ENCODE peak calls at places on chromosome 1, in ten cellular contexts. R, I, G, T, F, K, C, B, H and S are unnamed samples.

GRCh38 chr1:89022167-89022959 is at the start of gene GBP3:
- DNase-seq in R (peak), I (no peak), G (no peak), T (peak), F (no peak), K (no peak), C (no peak), B (no peak), H (no peak), S (peak)

GRCh38 chr1:244970236-244970652 is 105.9 kb upstream of the HNRNPU start:
- DNase-seq in R (peak), I (peak), G (peak), T (no peak), F (no peak), K (peak), C (peak), B (no peak), H (no peak), S (peak)

GRCh38 chr1:15584489-15585363 is at the start of gene AGMAT:
- DNase-seq in R (peak), I (peak), G (peak), T (no peak), F (peak), K (peak), C (no peak), B (peak), H (no peak), S (peak)

GRCh38 chr1:205043866-205044265 is 854 bp downstream of the CNTN2 start:
- DNase-seq in R (no peak), I (no peak), G (no peak), T (no peak), F (no peak), K (no peak), C (no peak), B (no peak), H (no peak), S (no peak)

GRCh38 chr1:155219592-155220031 is 11.1 kb downstream of the MTX1 start:
- DNase-seq in R (no peak), I (no peak), G (no peak), T (no peak), F (no peak), K (peak), C (no peak), B (no peak), H (no peak), S (peak)

GRCh38 chr1:28279721-28280120 is 20.4 kb downstream of the SESN2 start:
- DNase-seq in R (no peak), I (no peak), G (no peak), T (no peak), F (no peak), K (no peak), C (no peak), B (no peak), H (no peak), S (no peak)

GRCh38 chr1:191707288-191707687 is 451.0 kb upstream of the RGS18 start:
- DNase-seq in R (no peak), I (no peak), G (no peak), T (no peak), F (no peak), K (no peak), C (no peak), B (no peak), H (no peak), S (no peak)

GRCh38 chr1:49576327-49576901 is 447.3 kb downstream of the AGBL4 start:
- DNase-seq in R (no peak), I (no peak), G (no peak), T (no peak), F (no peak), K (no peak), C (no peak), B (no peak), H (no peak), S (no peak)

GRCh38 chr1:183834568-183834967 is 29.6 kb downstream of the RGL1 start:
- DNase-seq in R (no peak), I (no peak), G (peak), T (no peak), F (no peak), K (no peak), C (no peak), B (no peak), H (no peak), S (no peak)

GRCh38 chr1:218705391-218705790 is 360.3 kb downstream of the TGFB2 start:
- DNase-seq in R (no peak), I (no peak), G (no peak), T (peak), F (no peak), K (no peak), C (no peak), B (no peak), H (no peak), S (peak)

GRCh38 chr1:80915491-80915890 is 885.2 kb upstream of the ADGRL2 start:
- DNase-seq in R (no peak), I (no peak), G (no peak), T (no peak), F (no peak), K (no peak), C (no peak), B (no peak), H (no peak), S (no peak)